ENCODE peak calls at places on chromosome 3, in five cellular contexts. G is K562, H is HepG2, S is SK-N-SH, Y is GM12878. J is an unnamed sample.

GRCh38 chr3:116306720-116307119 is 138.6 kb downstream of the LSAMP start:
- DNase-seq in G (peak), H (no peak), S (no peak), Y (no peak), J (peak)

GRCh38 chr3:14177580-14178246 is 688 bp downstream of the XPC start:
- DNase-seq in G (no peak), H (peak), S (no peak), Y (no peak), J (no peak)

GRCh38 chr3:41961750-41962679 is at the start of gene ULK4:
- DNase-seq in G (peak), H (peak), S (peak), Y (peak), J (peak)

GRCh38 chr3:76505202-76505875 is 534.6 kb upstream of the ROBO2 start:
- DNase-seq in G (no peak), H (no peak), S (no peak), Y (no peak), J (no peak)

GRCh38 chr3:141405581-141405980 is 37.3 kb downstream of the ZBTB38 start:
- DNase-seq in G (no peak), H (no peak), S (no peak), Y (no peak), J (no peak)

GRCh38 chr3:107421170-107421792 is 44.0 kb downstream of the CCDC54 start:
- DNase-seq in G (peak), H (peak), S (peak), Y (no peak), J (peak)

GRCh38 chr3:51319271-51319670 is 65.8 kb upstream of the MANF start:
- DNase-seq in G (no peak), H (no peak), S (no peak), Y (no peak), J (no peak)

GRCh38 chr3:130276203-130276803 is 69.2 kb upstream of the COL6A5 start:
- DNase-seq in G (peak), H (peak), S (peak), Y (no peak), J (peak)

GRCh38 chr3:134134240-134134639 is 104.5 kb upstream of the SLCO2A1 start:
- DNase-seq in G (no peak), H (no peak), S (no peak), Y (no peak), J (no peak)

GRCh38 chr3:114558271-114558670 is 264.4 kb downstream of the TIGIT start:
- DNase-seq in G (no peak), H (no peak), S (no peak), Y (no peak), J (no peak)

DNA sequence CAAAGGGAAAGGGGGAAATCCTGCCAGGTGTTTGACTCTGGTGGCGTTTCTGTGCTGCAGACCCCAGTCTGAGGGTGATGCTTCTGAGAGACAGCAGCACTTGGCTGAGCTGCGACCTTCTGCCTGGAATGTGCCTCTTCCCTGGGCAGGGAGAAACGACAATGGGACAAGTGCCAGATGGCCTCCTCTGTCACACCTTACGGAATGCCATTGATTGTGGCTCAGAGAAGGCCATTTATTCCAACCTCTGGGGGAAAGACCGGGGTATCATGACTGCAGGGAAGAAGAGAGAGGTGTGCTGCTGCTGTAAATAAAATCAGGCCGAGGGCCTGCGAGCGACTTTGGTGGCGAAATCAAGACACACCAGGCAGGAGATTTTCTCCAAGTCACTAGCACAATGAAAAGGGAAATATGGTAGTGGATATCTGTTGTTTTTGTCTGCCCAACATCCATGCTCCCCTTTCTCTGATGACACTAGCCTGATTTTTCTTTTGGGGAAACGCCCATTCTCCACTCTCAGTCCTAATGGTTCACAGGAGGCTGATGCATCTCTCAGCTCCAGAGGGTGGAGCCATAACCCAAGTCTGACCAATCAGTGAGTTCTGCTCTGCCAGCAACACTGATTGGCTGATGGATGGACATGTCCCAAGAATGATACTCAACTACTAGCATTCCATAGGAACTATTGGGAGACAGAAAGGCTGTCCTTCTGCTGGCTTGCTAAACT is 336.1 kb downstream of the FOXP1 start:
- DNase-seq in G (peak), H (peak), S (peak), Y (no peak), J (peak)
- TF ChIP-seq FOXM1 in G (no peak), H (no peak), S (no peak), Y (no peak), J (no peak)

DNA sequence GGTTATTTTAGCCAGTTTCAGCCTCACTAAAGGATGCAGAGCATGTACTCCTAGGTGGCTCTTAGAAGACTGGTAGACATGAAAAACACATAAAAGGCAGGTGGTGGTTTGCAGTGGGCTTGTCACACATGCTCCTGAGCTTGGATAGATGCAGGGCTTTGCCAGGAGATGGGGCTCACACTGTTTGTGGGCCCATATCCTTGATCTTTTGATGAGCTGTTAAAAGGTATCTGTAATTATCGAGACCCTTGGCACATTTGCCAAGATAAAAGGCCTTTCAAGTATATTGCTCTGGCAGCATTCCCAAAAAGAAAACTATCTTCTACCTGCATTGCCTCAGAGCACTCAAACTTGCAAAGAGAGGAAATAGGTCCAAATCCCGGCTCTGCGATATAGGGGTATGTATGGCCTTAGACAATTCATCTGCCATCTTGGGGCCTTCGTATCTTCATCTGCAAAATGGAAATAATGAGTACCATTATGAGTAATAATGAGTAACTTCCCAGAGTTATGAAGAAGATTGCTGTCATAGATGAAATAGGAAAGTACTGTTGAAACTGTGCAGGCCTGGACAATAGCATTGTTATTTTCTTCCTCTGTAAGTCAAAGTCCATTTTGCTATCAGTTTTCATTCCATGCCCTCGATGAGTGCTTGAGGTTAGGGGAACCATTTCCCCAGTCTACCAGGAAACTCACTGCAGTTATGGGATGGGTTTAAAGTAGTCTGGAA is 172.7 kb downstream of the SYNPR start:
- DNase-seq in G (no peak), H (no peak), S (no peak), Y (no peak), J (no peak)
- TF ChIP-seq FOXM1 in G (no peak), H (no peak), S (peak), Y (no peak), J (no peak)

DNA sequence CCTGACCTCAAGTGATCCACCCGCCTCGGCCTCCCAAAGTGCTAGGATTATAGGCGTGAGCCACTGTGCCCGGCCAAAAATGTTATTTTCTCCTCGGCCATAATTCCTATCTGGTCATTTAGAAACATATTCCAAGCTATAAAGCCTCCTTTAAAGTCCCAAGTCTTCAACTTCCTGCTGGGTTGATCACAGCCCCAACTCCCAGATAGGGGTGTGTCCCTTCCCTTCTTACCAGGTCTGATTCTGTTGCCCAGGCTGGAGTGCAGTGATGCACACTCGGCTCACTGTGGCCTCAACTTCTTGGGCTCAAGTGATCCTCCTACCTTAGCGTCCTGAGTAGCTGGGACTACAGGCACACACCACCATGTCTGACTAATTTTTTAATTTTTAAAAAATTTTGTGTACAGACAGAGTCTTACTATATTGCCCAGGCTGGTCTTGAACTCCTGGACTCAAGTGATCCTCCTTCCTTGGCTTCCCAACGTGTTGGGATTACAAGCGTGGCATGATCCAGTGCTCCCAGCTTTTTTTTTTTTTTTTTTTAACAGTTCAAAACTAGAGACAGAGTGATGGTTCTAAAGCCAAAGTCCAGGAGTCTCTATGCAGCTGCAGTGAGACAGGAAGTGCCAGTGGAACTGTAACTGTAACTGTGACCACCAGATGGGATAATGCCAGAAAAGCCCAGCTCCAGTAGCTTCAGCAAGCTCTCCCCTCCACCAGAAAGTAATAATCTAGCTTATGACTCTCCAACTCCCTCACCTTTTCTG is 8.2 kb upstream of the PRKAR2A start:
- DNase-seq in G (no peak), H (peak), S (no peak), Y (no peak), J (no peak)
- TF ChIP-seq FOXM1 in G (no peak), H (no peak), S (no peak), Y (no peak), J (no peak)

DNA sequence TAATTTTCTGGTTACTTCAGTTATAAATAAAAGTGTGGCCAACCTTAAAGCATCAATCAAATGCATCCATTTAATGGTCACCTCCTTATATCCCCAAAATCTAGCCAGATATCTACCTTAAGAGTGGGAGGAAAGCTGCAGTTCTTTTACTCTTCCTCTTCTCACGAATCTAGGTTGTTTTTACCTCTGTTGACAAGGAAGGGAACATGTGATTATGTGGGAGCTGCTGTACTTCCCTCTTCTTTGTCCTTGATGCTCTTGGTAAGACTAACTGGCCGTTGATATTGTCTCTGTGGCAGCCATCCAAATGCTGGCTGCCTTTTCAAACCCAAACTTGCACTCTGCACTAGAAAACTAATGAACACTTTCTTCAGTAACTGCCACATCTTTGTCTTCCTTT is 275.3 kb upstream of the CADM2 start:
- DNase-seq in G (no peak), H (no peak), S (no peak), Y (no peak), J (no peak)
- TF ChIP-seq FOXM1 in G (no peak), H (no peak), S (no peak), Y (no peak), J (no peak)

J was measured in HEK293T.